ENCODE peak calls at places on chromosomes 3 and 15, in seven cellular contexts. J, X, F, A, O, Y and I are unnamed samples.
A peak's percentile ranks its signal among the peaks of the same experiment; 100 is the strongest.

GRCh38 chr3:119408243-119408950 is 55.0 kb downstream of the TMEM39A start:
- DNase-seq in X (no peak), O (no peak), A (no peak), F (no peak), J (no peak), Y (no peak), I (no peak)

GRCh38 chr3:125280966-125281365 is 68.4 kb upstream of the SLC12A8 start:
- DNase-seq in X (no peak), O (no peak), Y (no peak), F (no peak), J (peak; percentile 13), A (no peak), I (no peak)

GRCh38 chr3:129449279-129450115 is 9.5 kb downstream of the IFT122 start:
- DNase-seq in A (no peak), J (peak; percentile 83), O (no peak), Y (no peak), F (no peak), X (no peak), I (no peak)

GRCh38 chr3:130539005-130539404 is 22.0 kb downstream of the COL6A6 start:
- DNase-seq in X (peak; percentile 41), J (peak; percentile 40), A (no peak), O (peak; percentile 18), Y (peak; percentile 42), F (no peak), I (no peak)

GRCh38 chr3:5144316-5144994 is 22.4 kb downstream of the ARL8B start:
- DNase-seq in O (no peak), Y (no peak), F (no peak), J (peak; percentile 67), X (no peak), A (no peak), I (no peak)

GRCh38 chr15:40092416-40093223 is 16.1 kb downstream of the BMF start:
- DNase-seq in O (no peak), F (no peak), J (no peak), Y (peak; percentile 87), X (no peak), A (peak; percentile 79), I (no peak)

GRCh38 chr3:101829066-101829830 is 20.1 kb upstream of the NFKBIZ start:
- DNase-seq in Y (peak; percentile 70), X (no peak), J (no peak), O (peak; percentile 32), F (no peak), A (peak; percentile 88), I (no peak)

GRCh38 chr15:65903296-65904073 is 34.2 kb downstream of the RAB11A start:
- DNase-seq in J (no peak), F (no peak), Y (no peak), O (no peak), A (no peak), X (no peak), I (no peak)

GRCh38 chr3:141303481-141304223 is 64.7 kb upstream of the ZBTB38 start:
- DNase-seq in J (peak; percentile 93), F (no peak), X (peak; percentile 79), O (no peak), A (no peak), Y (no peak), I (peak; percentile 14)